ENCODE peak calls at places on chromosomes 11 and 22, in six cellular contexts. Q is endothelial cell of umbilical vein, U is HepG2, S is heart left ventricle, N is brain microvascular endothelial cell, A is A673. Y is an unnamed sample. For H3K27me3, the result is how much of the 10 kb centered on the place peaks cover.

GRCh38 chr11:45665206-45665932 is at the start of gene CHST1:
- DNase-seq in Q (peak), U (no peak), S (peak), N (no peak), A (peak), Y (no peak)

GRCh38 chr11:120972621-120973020 is 51.3 kb upstream of the TBCEL start:
- DNase-seq in Q (no peak), U (no peak), S (no peak), N (no peak), A (no peak), Y (no peak)

GRCh38 chr11:10455637-10456487 is 798 bp downstream of the AMPD3 start:
- DNase-seq in Q (peak), U (peak), S (peak), N (peak), A (no peak), Y (peak)

GRCh38 chr11:92384807-92385206 is 160.2 kb downstream of the FAT3 start:
- DNase-seq in Q (no peak), U (no peak), S (no peak), N (no peak), A (peak), Y (no peak)

GRCh38 chr11:117010808-117011540 is 87.3 kb downstream of the SIK3 start:
- DNase-seq in Q (peak), U (no peak), S (no peak), N (peak), A (peak), Y (peak)

GRCh38 chr11:132064987-132065620 is 694.7 kb downstream of the NTM start:
- DNase-seq in Q (peak), U (no peak), S (no peak), N (peak), A (no peak), Y (peak)

GRCh38 chr11:134312223-134312622 is 19.6 kb upstream of the GLB1L2 start:
- DNase-seq in Q (no peak), U (no peak), S (no peak), N (no peak), A (no peak), Y (no peak)

GRCh38 chr22:23591203-23591791 is 11.2 kb upstream of the IGLL1 start:
- DNase-seq in Q (peak), U (peak), S (peak), N (peak), A (peak), Y (no peak)

GRCh38 chr11:36130401-36130800 is 158.8 kb downstream of the COMMD9 start:
- DNase-seq in Q (no peak), U (no peak), S (no peak), N (peak), A (no peak), Y (no peak)

GRCh38 chr22:42335839-42336378 is 65.5 kb upstream of the TCF20 start:
- DNase-seq in Q (no peak), U (no peak), S (no peak), N (no peak), A (no peak), Y (no peak)
- H3K27me3 ChIP-seq in Q (under half), U (under half), S (under half), N (under half), A (under half), Y (under half)

GRCh38 chr11:6607190-6607635 is 3.6 kb downstream of the ILK start:
- DNase-seq in Q (no peak), U (no peak), S (no peak), N (no peak), A (no peak), Y (no peak)

GRCh38 chr11:6608011-6608410 is 4.0 kb downstream of the TAF10 start:
- DNase-seq in Q (no peak), U (no peak), S (no peak), N (no peak), A (no peak), Y (no peak)

GRCh38 chr11:6604081-6604626 is 580 bp downstream of the ILK start:
- DNase-seq in Q (peak), U (peak), S (peak), N (peak), A (peak), Y (no peak)

GRCh38 chr11:6608726-6609501 is 3.1 kb downstream of the TAF10 start:
- DNase-seq in Q (no peak), U (no peak), S (no peak), N (no peak), A (no peak), Y (no peak)

DNA sequence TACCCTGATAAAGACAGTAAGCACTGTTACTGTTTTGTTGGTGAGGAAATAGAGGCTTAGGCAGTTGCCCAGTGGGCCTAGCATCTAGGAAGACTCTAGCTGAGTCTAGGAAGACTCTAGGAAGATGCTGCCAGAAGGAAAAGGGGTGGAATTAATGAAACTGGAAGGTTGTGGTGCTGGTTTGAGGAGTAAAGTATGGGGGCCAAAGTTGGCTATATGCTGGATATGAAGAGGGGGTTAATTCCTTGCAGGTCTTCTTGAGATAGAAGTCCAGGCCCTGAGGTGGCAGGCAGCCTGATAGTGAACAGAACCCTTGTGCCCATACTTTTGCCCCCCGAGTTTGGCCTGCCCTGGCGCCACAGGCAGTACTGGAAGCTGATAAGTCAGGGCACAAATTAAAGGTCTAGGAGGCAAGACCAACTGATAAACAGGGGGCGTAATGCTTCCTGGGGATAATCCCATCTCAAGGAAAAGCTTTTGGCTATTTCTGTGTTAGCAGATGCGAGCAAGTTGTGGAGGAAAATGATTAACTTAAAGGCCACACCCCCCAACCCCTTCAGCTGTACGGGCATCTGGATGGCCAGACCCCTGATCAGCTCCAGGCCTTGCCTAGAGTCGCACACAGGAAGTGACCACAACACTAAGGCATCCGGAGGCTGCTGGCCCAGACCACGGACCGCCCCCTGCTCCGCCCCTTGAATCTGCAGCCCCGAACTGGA is 3.1 kb downstream of the ILK start:
- DNase-seq in Q (peak), U (peak), S (peak), N (peak), A (peak), Y (peak)
- H3K4me3 ChIP-seq in Q (no peak), U (peak), S (peak), N (peak), A (no peak), Y (no peak)

DNA sequence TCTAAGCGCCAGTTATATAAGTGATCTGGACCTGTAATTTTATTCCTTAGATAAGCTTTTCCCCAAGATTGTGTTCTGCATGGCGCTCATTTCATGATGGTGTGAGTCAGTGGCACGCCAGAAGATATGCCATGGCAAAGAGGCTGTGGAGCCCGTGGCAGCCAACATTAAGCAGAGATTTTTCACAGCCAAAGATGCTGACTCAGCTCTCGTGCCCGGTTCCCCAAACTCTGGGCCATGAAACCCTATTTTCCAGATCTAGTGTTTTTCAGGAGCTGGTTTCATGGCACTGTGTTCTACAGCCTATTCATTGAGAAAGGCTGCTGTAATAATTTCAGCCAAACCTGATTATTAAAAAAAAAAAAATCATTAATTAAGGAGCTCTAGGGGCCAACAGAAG is 15.4 kb upstream of the LINC01488 start:
- DNase-seq in Q (no peak), U (no peak), S (peak), N (no peak), A (no peak), Y (no peak)
- H3K27me3 ChIP-seq in Q (under half), U (under half), S (under half), N (under half), A (under half), Y (under half)

DNA sequence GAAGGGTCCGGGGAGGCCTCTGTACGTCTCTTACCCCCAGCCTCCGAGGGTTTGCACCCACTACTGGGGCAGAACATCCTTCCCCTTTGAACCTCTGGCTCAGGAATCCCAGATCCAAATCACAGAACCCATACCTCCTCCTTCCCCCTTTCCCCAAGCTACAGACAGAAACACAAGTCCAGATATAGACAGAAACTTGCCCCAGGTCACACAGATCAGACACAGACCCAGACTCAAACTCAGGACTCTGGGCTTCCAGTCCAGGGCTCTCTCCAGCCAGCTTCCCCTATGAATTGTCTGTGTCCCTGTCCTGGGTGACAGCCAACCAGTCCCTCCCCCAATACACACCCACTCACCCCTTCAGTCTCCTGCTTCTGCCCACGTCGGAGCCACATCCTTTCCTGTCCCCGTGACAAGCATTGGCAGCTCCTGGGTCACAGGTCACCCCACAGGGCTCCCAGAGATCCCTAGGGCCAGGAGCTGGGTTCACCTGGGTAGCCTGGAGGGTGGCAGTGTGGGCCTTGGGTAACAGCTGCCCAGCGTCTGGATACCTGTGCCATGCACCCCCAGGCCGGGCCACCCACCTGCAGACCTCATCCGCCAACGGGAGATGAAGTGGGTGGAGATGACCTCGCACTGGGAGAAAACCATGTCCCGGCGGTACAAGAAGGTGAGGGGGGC is 772 bp downstream of the TBC1D10C start:
- DNase-seq in Q (no peak), U (no peak), S (peak), N (no peak), A (no peak), Y (no peak)
- H3K4me3 ChIP-seq in Q (no peak), U (peak), S (peak), N (no peak), A (no peak), Y (no peak)

GRCh38 chr11:553083-553948 is 7.2 kb downstream of the LMNTD2 start:
- DNase-seq in Q (no peak), U (no peak), S (no peak), N (no peak), A (no peak), Y (no peak)

GRCh38 chr11:554428-554823 is 6.1 kb downstream of the LMNTD2 start:
- DNase-seq in Q (no peak), U (no peak), S (no peak), N (no peak), A (no peak), Y (no peak)

GRCh38 chr11:555500-556174 is 4.9 kb downstream of the LMNTD2 start:
- DNase-seq in Q (no peak), U (no peak), S (no peak), N (no peak), A (no peak), Y (no peak)

GRCh38 chr11:554824-555499 is 5.6 kb downstream of the LMNTD2 start:
- DNase-seq in Q (no peak), U (peak), S (no peak), N (no peak), A (peak), Y (no peak)

GRCh38 chr11:553949-554398 is 6.6 kb downstream of the LMNTD2 start:
- DNase-seq in Q (no peak), U (no peak), S (no peak), N (no peak), A (no peak), Y (no peak)
- H3K27me3 ChIP-seq in Q (under half), U (under half), S (half or more), N (under half), A (under half), Y (under half)

GRCh38 chr22:42301072-42301741 is 30.8 kb upstream of the TCF20 start:
- DNase-seq in Q (no peak), U (no peak), S (no peak), N (no peak), A (no peak), Y (no peak)

GRCh38 chr22:42300286-42301071 is 30.0 kb upstream of the TCF20 start:
- DNase-seq in Q (no peak), U (no peak), S (no peak), N (no peak), A (no peak), Y (no peak)

GRCh38 chr22:42297778-42298177 is 27.3 kb upstream of the TCF20 start:
- DNase-seq in Q (no peak), U (peak), S (no peak), N (no peak), A (no peak), Y (no peak)

GRCh38 chr22:42298746-42299145 is 28.3 kb upstream of the TCF20 start:
- DNase-seq in Q (no peak), U (no peak), S (no peak), N (no peak), A (no peak), Y (no peak)

DNA sequence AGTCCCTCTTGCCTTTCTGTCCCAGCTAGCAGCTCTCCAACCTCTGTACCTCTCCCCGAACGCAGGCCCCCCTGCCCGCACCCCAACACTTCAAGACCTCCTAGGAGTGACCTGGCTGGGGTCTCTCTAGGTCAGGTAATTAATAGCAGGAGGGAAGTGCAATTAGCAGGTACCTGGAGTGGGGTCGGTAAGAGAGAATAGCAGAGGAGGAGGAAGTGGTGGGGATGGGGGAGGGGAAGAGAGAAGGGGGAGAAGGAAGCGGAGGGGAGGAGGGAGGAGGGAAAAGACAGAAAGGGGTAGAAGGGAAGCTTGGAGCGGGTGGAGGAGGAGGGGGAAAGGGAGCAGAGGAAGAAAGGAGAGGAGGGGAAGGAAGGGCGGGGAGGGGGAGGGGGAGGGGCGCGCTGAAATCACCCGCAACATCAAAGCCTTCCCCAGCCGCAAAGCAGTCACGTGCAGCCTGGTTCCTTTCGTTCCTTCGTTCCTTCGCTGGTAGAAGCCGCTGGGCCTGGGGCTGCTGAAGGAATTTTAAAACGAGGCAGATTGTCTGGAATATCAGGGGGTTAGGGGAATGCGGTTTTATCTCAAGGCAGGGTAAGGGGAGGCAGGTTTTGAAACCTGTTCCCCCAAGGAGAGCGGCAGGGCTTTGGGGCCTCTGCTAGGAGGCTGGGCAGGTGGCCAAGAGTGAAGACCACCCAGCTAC is 29.3 kb upstream of the TCF20 start:
- DNase-seq in Q (no peak), U (no peak), S (no peak), N (no peak), A (peak), Y (no peak)
- H3K4me3 ChIP-seq in Q (no peak), U (no peak), S (peak), N (no peak), A (no peak), Y (no peak)

DNA sequence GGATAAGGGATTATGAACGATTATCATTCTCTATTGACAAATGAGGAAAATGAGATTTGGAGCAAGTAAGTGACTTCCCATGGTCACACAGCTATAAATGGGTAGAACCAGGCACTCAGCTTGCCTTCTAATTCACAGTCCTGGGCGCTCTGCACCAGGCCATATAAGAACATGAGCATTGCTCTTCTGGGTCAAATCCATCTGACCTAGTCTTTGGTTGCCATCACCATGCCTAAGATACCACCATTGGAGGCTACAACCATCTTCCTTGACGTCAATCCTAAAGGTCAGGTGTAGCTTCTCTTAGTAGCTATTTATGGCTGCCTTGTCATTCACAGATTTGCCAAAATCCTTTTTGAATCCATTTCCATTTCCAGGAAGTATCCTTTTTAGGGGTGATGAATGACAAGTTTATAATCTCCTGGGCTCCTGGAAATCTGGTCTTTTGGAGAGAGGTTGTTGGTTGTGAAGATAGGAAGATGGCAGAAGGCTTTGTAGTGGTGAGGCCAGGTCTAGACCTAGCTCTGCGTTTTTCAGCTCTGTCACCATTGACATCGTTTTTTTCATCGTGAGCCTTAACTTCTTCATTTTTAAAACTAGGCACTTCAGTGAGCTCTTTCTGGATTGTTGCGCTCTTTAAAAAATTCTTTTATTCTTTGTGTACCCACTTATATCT is 11.1 kb downstream of the ZBTB16 start:
- DNase-seq in Q (no peak), U (no peak), S (no peak), N (no peak), A (no peak), Y (no peak)
- H3K27me3 ChIP-seq in Q (under half), U (under half), S (under half), N (under half), A (under half), Y (under half)

DNA sequence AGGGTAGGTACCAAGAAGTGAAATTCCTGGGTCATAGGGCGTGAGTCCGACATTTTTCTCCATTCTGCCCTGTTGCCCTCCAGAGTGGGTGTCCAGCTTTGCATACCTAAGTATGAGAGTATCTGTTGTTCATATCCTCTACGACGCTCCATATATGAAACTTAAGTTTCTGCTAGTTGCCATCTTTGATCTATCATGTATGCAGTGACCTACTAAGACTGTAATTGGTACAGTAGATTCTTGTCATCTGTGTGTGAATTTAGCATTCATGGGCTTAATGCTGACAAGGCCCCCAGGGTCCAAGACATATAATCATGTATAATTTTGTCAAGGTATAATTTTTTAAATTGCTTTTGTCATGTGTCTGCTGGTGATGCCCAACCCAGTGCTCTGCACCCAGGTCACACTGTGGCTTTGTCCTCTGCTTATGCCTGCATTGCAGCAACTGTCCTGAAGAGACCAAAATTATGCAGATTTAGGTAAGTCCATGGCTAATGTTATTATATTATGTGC is 12.1 kb downstream of the NEAT1 start:
- DNase-seq in Q (peak), U (no peak), S (no peak), N (no peak), A (no peak), Y (no peak)
- H3K4me3 ChIP-seq in Q (no peak), U (no peak), S (peak), N (peak), A (no peak), Y (no peak)

GRCh38 chr11:13007182-13007581 is 1.9 kb upstream of the RASSF10 start:
- DNase-seq in Q (no peak), U (peak), S (no peak), N (no peak), A (no peak), Y (no peak)
- H3K27me3 ChIP-seq in Q (half or more), U (under half), S (half or more), N (half or more), A (half or more), Y (under half)

GRCh38 chr11:47857485-47858168 is 9.5 kb upstream of the NUP160 start:
- DNase-seq in Q (no peak), U (no peak), S (no peak), N (no peak), A (no peak), Y (no peak)
- H3K4me3 ChIP-seq in Q (no peak), U (no peak), S (no peak), N (no peak), A (no peak), Y (no peak)